ENCODE peak calls at places on chromosomes 6 and 20, in seven cellular contexts. W, I, S, L, U, H and A are unnamed samples.

GRCh38 chr20:41476013-41476441 is 109.4 kb upstream of the EMILIN3 start:
- DNase-seq in I (peak), L (no peak), W (no peak), U (no peak), S (peak), H (peak), A (no peak)

GRCh38 chr6:28657756-28658465 is 132.2 kb downstream of the GPX5 start:
- DNase-seq in W (peak), U (peak), I (peak), L (no peak), S (peak), H (peak), A (peak)

GRCh38 chr6:163413345-163414116 is 987 bp upstream of the QKI start:
- DNase-seq in S (peak), I (peak), L (peak), W (peak), U (peak), H (peak), A (peak)

GRCh38 chr6:106097368-106098231 is 11.5 kb downstream of the PRDM1 start:
- DNase-seq in U (peak), W (peak), L (peak), I (peak), H (peak), S (peak), A (peak)

GRCh38 chr6:10725716-10726115 is 2.8 kb downstream of the TMEM14C start:
- DNase-seq in L (no peak), S (no peak), W (no peak), H (no peak), I (no peak), U (no peak), A (no peak)

GRCh38 chr6:105873799-105874198 is 212.3 kb upstream of the PRDM1 start:
- DNase-seq in I (no peak), U (no peak), W (no peak), H (no peak), L (no peak), S (no peak), A (no peak)

GRCh38 chr6:21110684-21111398 is 482.7 kb upstream of the SOX4 start:
- DNase-seq in H (no peak), S (no peak), U (no peak), L (no peak), I (no peak), W (no peak), A (no peak)

GRCh38 chr6:52245425-52245824 is 1.1 kb upstream of the IL17F start:
- DNase-seq in U (no peak), L (no peak), I (no peak), H (no peak), S (no peak), W (no peak), A (no peak)

GRCh38 chr6:2659882-2660281 is 90.8 kb downstream of the MYLK4 start:
- DNase-seq in S (no peak), U (no peak), H (peak), W (no peak), I (no peak), L (no peak), A (no peak)

GRCh38 chr6:149028767-149029405 is 282.1 kb downstream of the UST start:
- DNase-seq in H (peak), W (peak), L (no peak), I (peak), S (peak), U (peak), A (peak)

GRCh38 chr6:166476061-166476591 is 93.4 kb upstream of the MPC1 start:
- DNase-seq in H (no peak), W (no peak), S (no peak), I (no peak), U (no peak), L (no peak), A (no peak)

GRCh38 chr6:126180585-126180984 is 159.3 kb upstream of the CENPW start:
- DNase-seq in H (peak), U (no peak), S (no peak), I (no peak), W (no peak), L (no peak), A (no peak)

GRCh38 chr6:30102701-30103629 is 9.9 kb downstream of the TRIM31 start:
- DNase-seq in L (peak), U (peak), I (peak), H (peak), W (peak), S (peak), A (peak)

GRCh38 chr20:53149652-53150205 is 177.6 kb downstream of the TSHZ2 start:
- DNase-seq in I (peak), L (no peak), S (no peak), H (no peak), W (no peak), U (no peak), A (no peak)

GRCh38 chr20:17863577-17864292 is 104.9 kb downstream of the SNX5 start:
- DNase-seq in S (peak), L (no peak), U (no peak), H (no peak), I (peak), W (no peak), A (no peak)

GRCh38 chr6:8329592-8329991 is 105.8 kb downstream of the SLC35B3 start:
- DNase-seq in S (no peak), U (no peak), I (peak), H (no peak), L (no peak), W (no peak), A (no peak)

GRCh38 chr20:10921491-10922010 is 247.8 kb upstream of the JAG1 start:
- DNase-seq in L (no peak), S (no peak), I (no peak), H (no peak), U (no peak), W (no peak), A (no peak)

GRCh38 chr20:61499859-61500258 is 247.8 kb downstream of the CDH4 start:
- DNase-seq in U (no peak), W (no peak), I (no peak), L (no peak), H (peak), S (no peak), A (no peak)

GRCh38 chr6:38955876-38956275 is 92.7 kb upstream of the GLP1R start:
- DNase-seq in H (no peak), I (no peak), W (no peak), U (no peak), L (no peak), S (no peak), A (no peak)

GRCh38 chr6:53312355-53312754 is 36.4 kb downstream of the ELOVL5 start:
- DNase-seq in S (no peak), U (no peak), W (no peak), L (no peak), I (no peak), H (peak), A (no peak)

GRCh38 chr6:3196770-3197169 is 30.7 kb downstream of the TUBB2B start:
- DNase-seq in S (no peak), U (no peak), H (no peak), I (no peak), L (no peak), W (no peak), A (no peak)

GRCh38 chr20:62097881-62098407 is 24.3 kb upstream of the LSM14B start:
- DNase-seq in L (no peak), H (no peak), U (no peak), W (no peak), S (no peak), I (no peak), A (no peak)

GRCh38 chr20:2358006-2358405 is 22.7 kb upstream of the TGM6 start:
- DNase-seq in S (no peak), U (no peak), H (no peak), I (no peak), L (no peak), W (no peak), A (no peak)

GRCh38 chr6:10170816-10171215 is 244.1 kb downstream of the TFAP2A start:
- DNase-seq in I (no peak), L (no peak), W (no peak), H (no peak), U (no peak), S (no peak), A (no peak)

GRCh38 chr20:48525400-48525799 is 302.4 kb downstream of the PREX1 start:
- DNase-seq in I (no peak), U (no peak), H (no peak), S (no peak), W (no peak), L (no peak), A (no peak)

GRCh38 chr6:26536571-26537159 is 1.5 kb upstream of the HMGN4 start:
- DNase-seq in I (peak), H (peak), U (no peak), S (peak), L (no peak), W (no peak), A (peak)

GRCh38 chr20:60952861-60953260 is 299.2 kb upstream of the CDH4 start:
- DNase-seq in L (no peak), I (no peak), H (no peak), S (no peak), U (no peak), W (no peak), A (no peak)

GRCh38 chr6:80341330-80341729 is 234.9 kb downstream of the BCKDHB start:
- DNase-seq in I (no peak), H (peak), L (no peak), U (no peak), S (no peak), W (no peak), A (no peak)

GRCh38 chr6:122043421-122043820 is 356.0 kb upstream of the HSF2 start:
- DNase-seq in L (no peak), W (no peak), H (no peak), U (no peak), S (no peak), I (no peak), A (no peak)

GRCh38 chr6:157892363-157892878 is 69.4 kb downstream of the SNX9 start:
- DNase-seq in I (no peak), L (no peak), W (no peak), U (no peak), S (no peak), H (no peak), A (no peak)

GRCh38 chr6:87393026-87393622 is 14.6 kb upstream of the CFAP206 start:
- DNase-seq in U (peak), S (peak), L (no peak), W (peak), H (peak), I (peak), A (no peak)

GRCh38 chr6:134317471-134318131 is at the start of gene SGK1:
- DNase-seq in I (peak), S (peak), U (no peak), W (peak), L (no peak), H (peak), A (peak)

GRCh38 chr6:24882295-24882694 is 53.5 kb downstream of the RIPOR2 start:
- DNase-seq in L (no peak), I (no peak), S (no peak), U (no peak), H (peak), W (no peak), A (no peak)

GRCh38 chr6:145878591-145879295 is 64.1 kb upstream of the FBXO30 start:
- DNase-seq in W (no peak), L (no peak), U (no peak), S (no peak), I (no peak), H (no peak), A (no peak)